ENCODE peak calls at places on chromosomes 3 and 15, in seven cellular contexts. V, S, P, R, L, Z and B are unnamed samples.

GRCh38 chr3:43539321-43539720 is 82.5 kb downstream of the ANO10 start:
- DNase-seq in V (no peak), S (no peak), P (no peak), R (no peak), L (no peak), Z (no peak), B (no peak)

GRCh38 chr3:37814547-37814946 is 47.1 kb upstream of the CTDSPL start:
- DNase-seq in V (no peak), S (no peak), P (no peak), R (no peak), L (no peak), Z (no peak), B (no peak)

GRCh38 chr3:57127849-57128566 is 37.1 kb downstream of the IL17RD start:
- DNase-seq in V (no peak), S (no peak), P (no peak), R (no peak), L (no peak), Z (no peak), B (no peak)

GRCh38 chr3:58994746-58995330 is 55.0 kb downstream of the CFAP20DC start:
- DNase-seq in V (no peak), S (no peak), P (no peak), R (no peak), L (peak; percentile 24), Z (no peak), B (no peak)

GRCh38 chr3:49534581-49535495 is 19.4 kb upstream of the BSN start:
- DNase-seq in V (no peak), S (no peak), P (peak; percentile 82), R (no peak), L (no peak), Z (no peak), B (no peak)

GRCh38 chr3:144772372-144772771 is 800.7 kb downstream of the DIPK2A start:
- DNase-seq in V (no peak), S (no peak), P (no peak), R (no peak), L (no peak), Z (no peak), B (no peak)

GRCh38 chr3:128076783-128077624 is 24.8 kb downstream of the SEC61A1 start:
- DNase-seq in V (peak; percentile 45), S (no peak), P (no peak), R (peak; percentile 88), L (peak; percentile 26), Z (peak; percentile 76), B (no peak)

GRCh38 chr3:153623834-153624233 is 461.8 kb downstream of the RAP2B start:
- DNase-seq in V (no peak), S (no peak), P (no peak), R (no peak), L (no peak), Z (no peak), B (no peak)

GRCh38 chr3:101940521-101940992 is 91.2 kb downstream of the NFKBIZ start:
- DNase-seq in V (peak; percentile 44), S (no peak), P (no peak), R (peak; percentile 82), L (no peak), Z (peak; percentile 51), B (no peak)

GRCh38 chr3:46934067-46934466 is 42.5 kb downstream of the CCDC12 start:
- DNase-seq in V (no peak), S (no peak), P (peak; percentile 59), R (peak; percentile 68), L (no peak), Z (peak; percentile 54), B (no peak)

GRCh38 chr15:27342991-27343390 is 372.0 kb downstream of the GABRG3 start:
- DNase-seq in V (no peak), S (no peak), P (no peak), R (no peak), L (no peak), Z (no peak), B (no peak)

GRCh38 chr3:31572605-31573459 is 40.1 kb downstream of the STT3B start:
- DNase-seq in V (no peak), S (no peak), P (no peak), R (no peak), L (no peak), Z (no peak), B (no peak)

GRCh38 chr3:187012609-187013051 is 82.3 kb downstream of the ST6GAL1 start:
- DNase-seq in V (peak; percentile 27), S (no peak), P (peak; percentile 77), R (peak; percentile 82), L (peak; percentile 42), Z (no peak), B (no peak)

GRCh38 chr3:71011565-71012287 is 571.8 kb downstream of the FOXP1 start:
- DNase-seq in V (no peak), S (no peak), P (no peak), R (no peak), L (no peak), Z (no peak), B (no peak)

GRCh38 chr3:111315911-111316310 is 226.1 kb upstream of the CD96 start:
- DNase-seq in V (no peak), S (no peak), P (no peak), R (no peak), L (no peak), Z (no peak), B (no peak)

GRCh38 chr15:80761754-80762153 is 17.4 kb upstream of the CEMIP start:
- DNase-seq in V (no peak), S (no peak), P (no peak), R (no peak), L (no peak), Z (no peak), B (no peak)

GRCh38 chr15:45606841-45607240 is 19.7 kb downstream of the BLOC1S6 start:
- DNase-seq in V (no peak), S (no peak), P (no peak), R (no peak), L (no peak), Z (no peak), B (no peak)

GRCh38 chr15:86115138-86115801 is 35.6 kb downstream of the AGBL1 start:
- DNase-seq in V (no peak), S (no peak), P (no peak), R (no peak), L (no peak), Z (no peak), B (no peak)

GRCh38 chr3:55202320-55202719 is 274.5 kb upstream of the LRTM1 start:
- DNase-seq in V (no peak), S (no peak), P (no peak), R (no peak), L (no peak), Z (no peak), B (no peak)

GRCh38 chr15:73704869-73705645 is 20.9 kb downstream of the CD276 start:
- DNase-seq in V (peak; percentile 60), S (peak; percentile 35), P (no peak), R (peak; percentile 87), L (peak; percentile 51), Z (peak; percentile 73), B (peak; percentile 55)

GRCh38 chr3:77207753-77208152 is 167.9 kb downstream of the ROBO2 start:
- DNase-seq in V (no peak), S (no peak), P (no peak), R (no peak), L (no peak), Z (no peak), B (no peak)

GRCh38 chr3:156533205-156533604 is 21.7 kb downstream of the SSR3 start:
- DNase-seq in V (no peak), S (no peak), P (no peak), R (no peak), L (no peak), Z (no peak), B (no peak)

GRCh38 chr15:56243117-56243773 is 434 bp downstream of the RFX7 start:
- DNase-seq in V (peak; percentile 50), S (no peak), P (peak; percentile 80), R (peak; percentile 88), L (no peak), Z (peak; percentile 71), B (no peak)

GRCh38 chr15:97902140-97902780 is 58.2 kb upstream of the ARRDC4 start:
- DNase-seq in V (no peak), S (no peak), P (no peak), R (no peak), L (no peak), Z (no peak), B (no peak)

GRCh38 chr3:32403663-32404062 is 12.0 kb downstream of the CMTM7 start:
- DNase-seq in V (no peak), S (no peak), P (no peak), R (no peak), L (no peak), Z (no peak), B (no peak)

DNA sequence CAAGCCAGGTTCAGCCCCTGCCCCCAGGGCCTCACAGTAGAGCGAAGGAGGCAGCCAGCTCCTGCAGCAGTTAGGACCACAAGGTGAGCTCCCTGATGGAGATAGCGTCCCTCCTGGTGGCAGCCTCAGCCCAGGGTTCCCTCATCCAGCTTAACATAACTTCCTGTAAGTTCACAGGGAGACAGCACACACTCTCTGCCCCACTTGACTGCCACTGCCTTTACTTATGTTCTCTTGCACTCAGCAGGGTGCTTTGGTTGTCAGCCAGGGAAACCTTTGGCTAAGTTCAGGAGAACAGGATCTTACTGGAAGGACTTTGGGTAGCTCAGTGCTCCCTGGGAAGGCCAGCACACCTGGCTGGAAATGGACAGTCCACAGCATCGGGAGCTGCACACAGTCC is 10.9 kb downstream of the KBTBD13 start:
- DNase-seq in V (no peak), S (no peak), P (no peak), R (no peak), L (no peak), Z (no peak), B (no peak)
- H3K9me3 ChIP-seq in V (no peaks in the 10 kb centered on the region), S (no peaks in the 10 kb centered on the region), P (no peaks in the 10 kb centered on the region), R (no peaks in the 10 kb centered on the region), L (no peaks in the 10 kb centered on the region), Z (no peaks in the 10 kb centered on the region), B (no peaks in the 10 kb centered on the region)

GRCh38 chr3:100443690-100444089 is 42.4 kb downstream of the LNP1 start:
- DNase-seq in V (no peak), S (no peak), P (no peak), R (no peak), L (no peak), Z (no peak), B (no peak)
- H3K9me3 ChIP-seq in V (peaks cover 14% of the 10 kb centered on the region), S (no peaks in the 10 kb centered on the region), P (no peaks in the 10 kb centered on the region), R (peaks cover 15% of the 10 kb centered on the region), L (no peaks in the 10 kb centered on the region), Z (no peaks in the 10 kb centered on the region), B (no peaks in the 10 kb centered on the region)

GRCh38 chr3:20478407-20478806 is 292.4 kb upstream of the SGO1 start:
- DNase-seq in V (no peak), S (no peak), P (no peak), R (no peak), L (no peak), Z (no peak), B (no peak)
- H3K9me3 ChIP-seq in V (peaks cover 18% of the 10 kb centered on the region), S (no peaks in the 10 kb centered on the region), P (peaks cover 5% of the 10 kb centered on the region), R (peaks cover 19% of the 10 kb centered on the region), L (no peaks in the 10 kb centered on the region), Z (no peaks in the 10 kb centered on the region), B (no peaks in the 10 kb centered on the region)

GRCh38 chr3:147392083-147392916 is 14.0 kb downstream of the ZIC4 start:
- DNase-seq in V (no peak), S (no peak), P (no peak), R (peak; percentile 57), L (no peak), Z (peak; percentile 86), B (no peak)

GRCh38 chr3:147391726-147392082 is 14.6 kb downstream of the ZIC4 start:
- DNase-seq in V (no peak), S (no peak), P (no peak), R (no peak), L (no peak), Z (no peak), B (no peak)

GRCh38 chr3:147389265-147390175 is 16.8 kb downstream of the ZIC4 start:
- DNase-seq in V (no peak), S (no peak), P (no peak), R (no peak), L (no peak), Z (no peak), B (no peak)

GRCh38 chr3:147388395-147389264 is 17.7 kb downstream of the ZIC4 start:
- DNase-seq in V (no peak), S (no peak), P (no peak), R (no peak), L (no peak), Z (no peak), B (no peak)

GRCh38 chr3:147390589-147391569 is 15.5 kb downstream of the ZIC4 start:
- DNase-seq in V (no peak), S (no peak), P (no peak), R (peak; percentile 70), L (no peak), Z (no peak), B (no peak)
- H3K9me3 ChIP-seq in V (no peaks in the 10 kb centered on the region), S (no peaks in the 10 kb centered on the region), P (no peaks in the 10 kb centered on the region), R (peaks cover 22% of the 10 kb centered on the region), L (no peaks in the 10 kb centered on the region), Z (no peaks in the 10 kb centered on the region), B (no peaks in the 10 kb centered on the region)